ENCODE peak calls at places on chromosomes 12 and 14, in four cellular contexts. D is H1, N is HepG2, V is A549. E is an unnamed sample. For H3K4me1, the result is how much of the 10 kb centered on the place peaks cover.

GRCh38 chr14:43475762-43476161 is 1031.3 kb downstream of the FSCB start:
- DNase-seq in D (no peak), N (no peak), V (peak), E (no peak)

GRCh38 chr12:101166866-101167265 is 43.2 kb downstream of the SLC5A8 start:
- DNase-seq in D (no peak), N (no peak), V (no peak), E (no peak)

GRCh38 chr12:130747867-130748740 is 32.0 kb upstream of the RIMBP2 start:
- DNase-seq in D (peak), N (peak), V (peak), E (peak)

GRCh38 chr14:30610719-30611388 is 11.3 kb upstream of the SCFD1 start:
- DNase-seq in D (no peak), N (peak), V (peak), E (peak)

GRCh38 chr12:108955225-108955835 is 65.5 kb downstream of the SVOP start:
- DNase-seq in D (no peak), N (peak), V (peak), E (no peak)

GRCh38 chr12:22626429-22626828 is 1.5 kb downstream of the ETNK1 start:
- DNase-seq in D (no peak), N (no peak), V (no peak), E (no peak)

GRCh38 chr14:30521899-30522736 is 36.8 kb upstream of the G2E3 start:
- DNase-seq in D (no peak), N (peak), V (peak), E (peak)

GRCh38 chr12:116609236-116609635 is 50.1 kb downstream of the MAP1LC3B2 start:
- DNase-seq in D (no peak), N (no peak), V (no peak), E (no peak)

GRCh38 chr14:103091041-103091882 is 3.3 kb upstream of the EXOC3L4 start:
- DNase-seq in D (no peak), N (no peak), V (no peak), E (no peak)

GRCh38 chr14:91796622-91797347 is 64.9 kb upstream of the CATSPERB start:
- DNase-seq in D (no peak), N (no peak), V (no peak), E (no peak)

GRCh38 chr12:22215467-22216253 is 118.8 kb downstream of the ST8SIA1 start:
- DNase-seq in D (no peak), N (no peak), V (no peak), E (no peak)

DNA sequence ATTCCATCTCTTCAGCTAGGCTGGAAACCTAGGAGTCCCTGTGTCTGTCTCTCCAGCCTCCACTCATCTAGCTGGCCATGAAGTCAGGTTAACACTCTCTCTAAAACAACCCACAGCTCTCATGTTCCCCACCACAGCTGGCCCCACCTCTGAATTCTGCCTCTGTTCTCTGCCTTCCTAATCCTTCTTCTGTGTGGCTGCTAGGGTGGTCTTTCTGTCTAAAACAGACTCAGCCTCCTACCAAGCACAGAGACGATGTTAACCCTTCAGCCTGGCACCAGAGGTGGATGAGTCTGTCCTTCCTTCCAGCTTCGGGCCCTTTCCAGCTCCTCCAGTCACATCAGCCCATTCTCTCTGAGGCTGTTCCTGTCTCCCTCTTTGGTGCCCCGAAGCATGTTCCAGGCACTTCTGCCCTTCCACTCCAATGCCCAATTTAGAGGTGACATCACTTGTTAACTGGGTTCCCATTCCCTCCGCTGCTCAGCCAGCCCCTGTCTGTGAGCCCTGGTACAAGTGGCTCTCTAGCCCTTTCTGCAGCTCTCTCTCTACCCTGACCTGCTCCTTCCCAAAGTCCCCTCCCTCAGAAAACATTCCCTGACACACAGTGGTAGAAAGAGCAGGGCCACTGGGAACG is 9.1 kb downstream of the FIGNL2 start:
- DNase-seq in D (no peak), N (no peak), V (no peak), E (no peak)
- H3K4me1 ChIP-seq in D (under half), N (under half), V (under half), E (under half)

GRCh38 chr14:23365353-23366162 is 586 bp upstream of the EFS start:
- DNase-seq in D (no peak), N (no peak), V (no peak), E (no peak)

GRCh38 chr14:23366163-23366921 is 1.4 kb upstream of the EFS start:
- DNase-seq in D (no peak), N (no peak), V (no peak), E (no peak)

GRCh38 chr14:23362200-23362599 is 2.8 kb downstream of the EFS start:
- DNase-seq in D (no peak), N (peak), V (peak), E (no peak)

GRCh38 chr14:23364604-23365352 is at the start of gene EFS:
- DNase-seq in D (no peak), N (no peak), V (no peak), E (no peak)

DNA sequence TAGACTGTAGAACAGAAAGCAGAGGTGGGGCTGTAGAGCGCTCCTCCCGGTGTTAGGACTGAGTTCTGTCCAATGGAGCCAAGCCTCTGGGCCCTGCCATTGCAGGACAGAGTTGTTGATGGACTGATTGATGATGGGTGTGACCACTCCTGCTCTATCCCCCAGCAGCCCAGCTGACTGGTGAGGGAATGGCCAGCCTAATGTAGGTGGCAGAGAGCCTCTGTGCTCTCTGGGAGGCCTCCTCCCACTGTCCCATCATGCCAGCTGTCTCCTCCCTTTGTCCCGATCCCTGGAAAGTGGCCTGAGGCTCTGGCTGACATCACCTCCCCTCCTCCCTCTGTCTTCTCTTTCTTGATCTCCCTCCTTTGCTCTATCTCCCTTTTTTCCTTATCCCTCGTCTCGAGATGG is 804 bp downstream of the EFS start:
- DNase-seq in D (no peak), N (no peak), V (no peak), E (no peak)
- TF ChIP-seq POLR2A in D (no peak), N (no peak), V (no peak), E (no peak)

DNA sequence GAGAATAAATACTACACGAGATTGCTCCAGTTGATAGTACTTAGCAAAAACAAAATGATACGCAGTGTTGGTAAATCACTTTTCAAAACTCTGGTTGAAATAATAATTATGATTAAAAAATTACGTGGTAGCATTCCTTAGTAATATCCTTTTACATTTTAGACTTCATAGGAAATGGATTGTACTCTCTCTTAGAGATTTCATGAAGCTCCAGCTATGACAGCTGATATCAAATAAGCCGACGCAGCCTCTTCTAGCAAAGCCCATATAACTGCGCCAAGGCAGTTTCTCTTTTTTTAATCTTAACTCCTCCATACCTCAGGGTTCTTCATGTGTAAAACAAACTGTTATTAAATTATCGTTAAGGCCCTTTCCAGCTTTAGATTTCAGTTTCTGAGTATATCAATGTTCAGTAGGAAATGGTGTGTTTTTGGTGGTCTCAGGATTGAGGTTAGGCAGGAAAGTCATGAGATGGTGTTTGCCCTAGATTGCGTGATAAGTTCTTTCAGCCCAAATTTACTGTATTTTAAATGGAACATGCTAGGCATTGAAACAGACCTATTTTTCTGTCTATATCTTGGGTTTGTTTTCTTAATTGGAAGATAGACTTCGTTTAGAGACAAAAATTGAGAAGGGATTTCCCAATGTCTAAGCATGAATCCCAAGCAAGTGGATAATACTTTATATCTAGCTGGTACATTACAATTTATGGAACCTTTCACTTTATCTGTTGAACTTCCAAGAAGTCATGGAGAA is 893 bp upstream of the CFL2 start:
- DNase-seq in D (no peak), N (no peak), V (no peak), E (no peak)
- TF ChIP-seq CEBPB in D (no peak), N (no peak), V (no peak), E (no peak)

GRCh38 chr14:100402631-100403030 is 79.5 kb downstream of the SLC25A47 start:
- DNase-seq in D (no peak), N (no peak), V (no peak), E (no peak)

GRCh38 chr14:100403802-100404201 is 80.7 kb downstream of the SLC25A47 start:
- DNase-seq in D (no peak), N (no peak), V (no peak), E (no peak)

GRCh38 chr14:100405752-100406455 is 82.8 kb downstream of the SLC25A47 start:
- DNase-seq in D (no peak), N (no peak), V (no peak), E (no peak)

GRCh38 chr14:100406505-100407131 is 83.5 kb downstream of the SLC25A47 start:
- DNase-seq in D (no peak), N (peak), V (peak), E (no peak)

DNA sequence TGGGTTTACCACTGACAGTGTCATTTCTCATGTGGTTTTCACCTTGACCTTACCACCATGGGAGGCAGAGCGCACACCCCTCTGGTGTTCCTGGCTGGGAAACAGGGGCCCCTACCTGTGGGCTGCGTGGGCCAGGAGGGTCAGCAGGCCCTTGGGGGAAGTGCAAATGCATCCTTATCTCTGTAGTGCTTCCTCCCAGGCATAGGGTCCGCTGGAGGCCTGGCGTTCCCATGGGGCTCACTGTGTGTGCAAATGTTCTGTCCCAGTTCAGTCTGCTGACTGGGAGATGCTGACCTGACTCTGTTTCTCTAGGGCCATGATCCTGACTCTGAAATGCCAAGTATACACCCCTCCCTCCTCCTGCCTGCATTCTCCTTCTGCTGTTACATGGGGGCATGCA is 81.3 kb downstream of the SLC25A47 start:
- DNase-seq in D (no peak), N (no peak), V (no peak), E (no peak)
- H3K4me1 ChIP-seq in D (under half), N (under half), V (half or more), E (under half)

DNA sequence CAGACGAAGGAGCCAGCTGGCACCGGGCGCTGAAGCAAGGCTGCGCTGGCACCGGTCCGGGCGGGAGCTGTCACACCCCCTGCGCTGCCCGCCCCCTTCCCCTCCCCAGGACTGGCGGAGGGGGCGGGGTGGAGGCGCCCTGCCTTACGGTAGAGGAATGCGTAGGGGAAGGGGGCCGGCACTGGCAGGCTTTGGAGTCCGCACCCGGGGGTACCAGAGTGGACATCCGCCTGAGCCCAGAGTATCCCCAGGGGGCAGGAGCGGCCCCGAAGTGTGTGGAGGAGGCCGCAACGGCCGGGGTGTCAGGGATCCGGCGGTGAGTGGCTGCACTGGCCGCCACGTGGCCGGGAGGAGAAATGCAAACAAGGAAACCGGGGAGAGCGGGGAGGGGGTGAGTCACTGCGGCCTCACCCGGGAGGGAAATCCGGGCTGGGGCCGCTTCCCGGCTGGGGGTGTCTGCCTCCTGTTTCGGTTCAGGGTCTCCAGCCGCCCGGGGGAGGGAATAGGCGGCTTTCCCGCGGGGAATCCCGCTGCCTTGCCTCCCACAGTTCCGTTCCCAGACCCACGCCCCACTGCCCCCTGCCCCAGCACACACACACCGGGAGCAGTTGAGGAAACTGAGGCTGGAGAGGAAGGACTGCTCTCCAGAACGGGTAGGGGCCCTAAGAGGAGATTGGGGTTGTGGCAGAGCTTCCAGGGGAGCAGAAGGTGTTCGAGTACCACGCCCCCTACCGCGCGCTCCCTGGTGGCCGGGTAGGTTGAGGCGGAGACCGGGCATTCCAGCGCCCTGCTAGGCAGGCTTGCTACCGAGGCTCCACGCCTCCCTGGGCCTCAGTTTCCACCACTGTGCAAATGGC is at the start of gene RAPGEF3:
- DNase-seq in D (no peak), N (peak), V (peak), E (no peak)
- TF ChIP-seq POLR2A in D (no peak), N (no peak), V (peak), E (no peak)

GRCh38 chr14:77184396-77185092 is 2.9 kb downstream of the TMEM63C start:
- DNase-seq in D (no peak), N (no peak), V (no peak), E (no peak)
- TF ChIP-seq CEBPB in D (no peak), N (no peak), V (no peak), E (no peak)

DNA sequence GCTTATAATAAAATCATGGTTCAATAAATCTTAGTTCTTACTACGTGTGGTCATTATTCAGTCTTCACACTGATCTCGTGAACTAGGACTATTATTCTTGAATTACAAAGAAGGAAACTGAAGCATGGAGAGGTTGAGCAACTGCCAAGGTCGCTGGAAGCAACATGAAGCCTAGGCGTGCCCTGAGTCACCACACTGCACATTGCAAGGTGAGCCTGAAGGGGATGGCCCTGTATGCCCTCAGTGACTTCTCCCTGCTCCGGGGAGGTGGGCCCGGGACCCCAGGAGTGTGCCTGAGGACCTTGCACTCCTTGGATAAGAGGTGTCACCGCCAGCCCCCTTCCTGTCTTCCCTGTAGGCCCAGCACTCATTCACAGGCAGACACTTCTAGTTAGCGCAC is 161.6 kb downstream of the CACNA1C start:
- DNase-seq in D (no peak), N (no peak), V (no peak), E (no peak)
- H3K4me1 ChIP-seq in D (under half), N (under half), V (under half), E (under half)

GRCh38 chr12:56165369-56165768 is 7.2 kb downstream of the MYL6 start:
- DNase-seq in D (no peak), N (no peak), V (no peak), E (no peak)

GRCh38 chr12:56161677-56162351 is 3.7 kb downstream of the MYL6 start:
- DNase-seq in D (no peak), N (no peak), V (no peak), E (no peak)

GRCh38 chr12:56162468-56163290 is 4.5 kb downstream of the MYL6 start:
- DNase-seq in D (no peak), N (no peak), V (no peak), E (no peak)

GRCh38 chr12:56163533-56164344 is 5.6 kb downstream of the MYL6 start:
- DNase-seq in D (no peak), N (no peak), V (no peak), E (no peak)

GRCh38 chr12:56164345-56164729 is 6.2 kb downstream of the MYL6 start:
- DNase-seq in D (no peak), N (no peak), V (no peak), E (no peak)
- TF ChIP-seq POLR2A in D (peak), N (no peak), V (no peak), E (no peak)

E was measured in HCT116.